ENCODE peak calls at places on chromosomes 13 and 19, in four cellular contexts. One of them, this sample, is unnamed.

GRCh38 chr13:77313923-77314322 is 13.0 kb downstream of the MYCBP2 start:
- DNase-seq in CD8-positive, alpha-beta memory T cell: no peak
- DNase-seq in endothelial cell of umbilical vein: no peak
- DNase-seq in mesenchymal stem cell: no peak
- DNase-seq in this sample: no peak

GRCh38 chr19:43767818-43768217 is 13.0 kb downstream of the KCNN4 start:
- DNase-seq in CD8-positive, alpha-beta memory T cell: no peak
- DNase-seq in endothelial cell of umbilical vein: no peak
- DNase-seq in mesenchymal stem cell: no peak
- DNase-seq in this sample: no peak

GRCh38 chr19:18150776-18151624 is 2.0 kb upstream of the PIK3R2 start:
- DNase-seq in CD8-positive, alpha-beta memory T cell: no peak
- DNase-seq in endothelial cell of umbilical vein: no peak
- DNase-seq in mesenchymal stem cell: no peak
- DNase-seq in this sample: no peak

GRCh38 chr13:107066355-107066754 is 498.4 kb upstream of the ARGLU1 start:
- DNase-seq in CD8-positive, alpha-beta memory T cell: no peak
- DNase-seq in endothelial cell of umbilical vein: no peak
- DNase-seq in mesenchymal stem cell: no peak
- DNase-seq in this sample: no peak

GRCh38 chr13:31904941-31905824 is 126.4 kb upstream of the FRY start:
- DNase-seq in CD8-positive, alpha-beta memory T cell: no peak
- DNase-seq in endothelial cell of umbilical vein: no peak
- DNase-seq in mesenchymal stem cell: no peak
- DNase-seq in this sample: no peak

GRCh38 chr13:84553252-84553651 is 671.0 kb upstream of the SLITRK1 start:
- DNase-seq in CD8-positive, alpha-beta memory T cell: no peak
- DNase-seq in endothelial cell of umbilical vein: no peak
- DNase-seq in mesenchymal stem cell: no peak
- DNase-seq in this sample: no peak

GRCh38 chr19:54536956-54537355 is 34.3 kb downstream of the LAIR2 start:
- DNase-seq in CD8-positive, alpha-beta memory T cell: no peak
- DNase-seq in endothelial cell of umbilical vein: no peak
- DNase-seq in mesenchymal stem cell: no peak
- DNase-seq in this sample: no peak

GRCh38 chr19:18475004-18475453 is 37.1 kb upstream of the ISYNA1 start:
- DNase-seq in CD8-positive, alpha-beta memory T cell: peak; percentile 35
- DNase-seq in endothelial cell of umbilical vein: no peak
- DNase-seq in mesenchymal stem cell: no peak
- DNase-seq in this sample: no peak

GRCh38 chr13:60591348-60591747 is 194.3 kb downstream of the TDRD3 start:
- DNase-seq in CD8-positive, alpha-beta memory T cell: no peak
- DNase-seq in endothelial cell of umbilical vein: no peak
- DNase-seq in mesenchymal stem cell: no peak
- DNase-seq in this sample: no peak

GRCh38 chr19:13152356-13152853 is 2.2 kb downstream of the IER2 start:
- DNase-seq in CD8-positive, alpha-beta memory T cell: no peak
- DNase-seq in endothelial cell of umbilical vein: no peak
- DNase-seq in mesenchymal stem cell: no peak
- DNase-seq in this sample: no peak

GRCh38 chr13:51222510-51223283 is 499 bp downstream of the FAM124A start:
- DNase-seq in CD8-positive, alpha-beta memory T cell: no peak
- DNase-seq in endothelial cell of umbilical vein: peak; percentile 36
- DNase-seq in mesenchymal stem cell: peak; percentile 20
- DNase-seq in this sample: no peak

GRCh38 chr19:23758187-23759074 is at the start of gene ZNF681:
- DNase-seq in CD8-positive, alpha-beta memory T cell: peak; percentile 74
- DNase-seq in endothelial cell of umbilical vein: peak; percentile 18
- DNase-seq in mesenchymal stem cell: peak; percentile 87
- DNase-seq in this sample: peak; percentile 89

GRCh38 chr19:18414504-18415176 is 4.6 kb upstream of the SSBP4 start:
- DNase-seq in CD8-positive, alpha-beta memory T cell: no peak
- DNase-seq in endothelial cell of umbilical vein: no peak
- DNase-seq in mesenchymal stem cell: no peak
- DNase-seq in this sample: no peak

GRCh38 chr19:55642153-55643002 is 1.1 kb upstream of the ZNF581 start:
- DNase-seq in CD8-positive, alpha-beta memory T cell: no peak
- DNase-seq in endothelial cell of umbilical vein: no peak
- DNase-seq in mesenchymal stem cell: peak; percentile 38
- DNase-seq in this sample: peak; percentile 36

GRCh38 chr19:45345506-45345860 is 4.9 kb downstream of the KLC3 start:
- DNase-seq in CD8-positive, alpha-beta memory T cell: no peak
- DNase-seq in endothelial cell of umbilical vein: no peak
- DNase-seq in mesenchymal stem cell: no peak
- DNase-seq in this sample: no peak

GRCh38 chr19:7983286-7983950 is 22.0 kb downstream of the ELAVL1 start:
- DNase-seq in CD8-positive, alpha-beta memory T cell: no peak
- DNase-seq in endothelial cell of umbilical vein: no peak
- DNase-seq in mesenchymal stem cell: no peak
- DNase-seq in this sample: no peak

GRCh38 chr13:23748591-23748990 is 140.6 kb downstream of the MIPEP start:
- DNase-seq in CD8-positive, alpha-beta memory T cell: no peak
- DNase-seq in endothelial cell of umbilical vein: no peak
- DNase-seq in mesenchymal stem cell: no peak
- DNase-seq in this sample: no peak

GRCh38 chr13:50222569-50223332 is 207.5 kb downstream of the KCNRG start:
- DNase-seq in CD8-positive, alpha-beta memory T cell: no peak
- DNase-seq in endothelial cell of umbilical vein: no peak
- DNase-seq in mesenchymal stem cell: peak; percentile 62
- DNase-seq in this sample: no peak

GRCh38 chr19:7975037-7975436 is 30.4 kb downstream of the ELAVL1 start:
- DNase-seq in CD8-positive, alpha-beta memory T cell: no peak
- DNase-seq in endothelial cell of umbilical vein: no peak
- DNase-seq in mesenchymal stem cell: no peak
- DNase-seq in this sample: no peak

GRCh38 chr19:6587093-6587820 is 3.7 kb downstream of the CD70 start:
- DNase-seq in CD8-positive, alpha-beta memory T cell: no peak
- DNase-seq in endothelial cell of umbilical vein: no peak
- DNase-seq in mesenchymal stem cell: no peak
- DNase-seq in this sample: no peak

GRCh38 chr13:85710545-85710944 is 88.7 kb downstream of the SLITRK6 start:
- DNase-seq in CD8-positive, alpha-beta memory T cell: no peak
- DNase-seq in endothelial cell of umbilical vein: no peak
- DNase-seq in mesenchymal stem cell: no peak
- DNase-seq in this sample: no peak

GRCh38 chr19:40576181-40576584 is 490 bp upstream of the SHKBP1 start:
- DNase-seq in CD8-positive, alpha-beta memory T cell: no peak
- DNase-seq in endothelial cell of umbilical vein: no peak
- DNase-seq in mesenchymal stem cell: no peak
- DNase-seq in this sample: no peak

GRCh38 chr19:40229926-40230417 is 3.5 kb upstream of the CCNP start:
- DNase-seq in CD8-positive, alpha-beta memory T cell: no peak
- DNase-seq in endothelial cell of umbilical vein: no peak
- DNase-seq in mesenchymal stem cell: no peak
- DNase-seq in this sample: no peak

GRCh38 chr13:46553886-46554855 is 1.2 kb downstream of the LRCH1 start:
- DNase-seq in CD8-positive, alpha-beta memory T cell: peak; percentile 49
- DNase-seq in endothelial cell of umbilical vein: peak; percentile 67
- DNase-seq in mesenchymal stem cell: peak; percentile 97
- DNase-seq in this sample: peak; percentile 77

GRCh38 chr13:92612892-92613291 is 613.7 kb upstream of the GPC6 start:
- DNase-seq in CD8-positive, alpha-beta memory T cell: no peak
- DNase-seq in endothelial cell of umbilical vein: no peak
- DNase-seq in mesenchymal stem cell: no peak
- DNase-seq in this sample: no peak

GRCh38 chr19:40013991-40014390 is 17.1 kb downstream of the ZNF546 start:
- DNase-seq in CD8-positive, alpha-beta memory T cell: no peak
- DNase-seq in endothelial cell of umbilical vein: no peak
- DNase-seq in mesenchymal stem cell: no peak
- DNase-seq in this sample: no peak

GRCh38 chr19:7822910-7823515 is 7.0 kb upstream of the EVI5L start:
- DNase-seq in CD8-positive, alpha-beta memory T cell: no peak
- DNase-seq in endothelial cell of umbilical vein: no peak
- DNase-seq in mesenchymal stem cell: no peak
- DNase-seq in this sample: no peak

GRCh38 chr13:24159921-24160324 is 597 bp upstream of the SPATA13 start:
- DNase-seq in CD8-positive, alpha-beta memory T cell: no peak
- DNase-seq in endothelial cell of umbilical vein: peak; percentile 18
- DNase-seq in mesenchymal stem cell: no peak
- DNase-seq in this sample: no peak

GRCh38 chr13:25943666-25944065 is 108.2 kb downstream of the SHISA2 start:
- DNase-seq in CD8-positive, alpha-beta memory T cell: no peak
- DNase-seq in endothelial cell of umbilical vein: no peak
- DNase-seq in mesenchymal stem cell: peak; percentile 46
- DNase-seq in this sample: no peak

GRCh38 chr19:28841531-28841930 is 371.4 kb downstream of the UQCRFS1 start:
- DNase-seq in CD8-positive, alpha-beta memory T cell: no peak
- DNase-seq in endothelial cell of umbilical vein: no peak
- DNase-seq in mesenchymal stem cell: no peak
- DNase-seq in this sample: no peak

GRCh38 chr19:43534811-43535761 is 2.1 kb downstream of the ZNF575 start:
- DNase-seq in CD8-positive, alpha-beta memory T cell: no peak
- DNase-seq in endothelial cell of umbilical vein: peak; percentile 66
- DNase-seq in mesenchymal stem cell: peak; percentile 74
- DNase-seq in this sample: no peak

GRCh38 chr19:16442386-16443276 is 29.1 kb downstream of the EPS15L1 start:
- DNase-seq in CD8-positive, alpha-beta memory T cell: no peak
- DNase-seq in endothelial cell of umbilical vein: peak; percentile 50
- DNase-seq in mesenchymal stem cell: no peak
- DNase-seq in this sample: no peak

GRCh38 chr19:16446108-16447014 is 25.4 kb downstream of the EPS15L1 start:
- DNase-seq in CD8-positive, alpha-beta memory T cell: no peak
- DNase-seq in endothelial cell of umbilical vein: peak; percentile 99
- DNase-seq in mesenchymal stem cell: no peak
- DNase-seq in this sample: no peak

GRCh38 chr19:16445238-16446107 is 26.3 kb downstream of the EPS15L1 start:
- DNase-seq in CD8-positive, alpha-beta memory T cell: no peak
- DNase-seq in endothelial cell of umbilical vein: no peak
- DNase-seq in mesenchymal stem cell: peak; percentile 62
- DNase-seq in this sample: no peak

GRCh38 chr19:16441661-16442071 is 30.1 kb downstream of the EPS15L1 start:
- DNase-seq in CD8-positive, alpha-beta memory T cell: no peak
- DNase-seq in endothelial cell of umbilical vein: peak; percentile 38
- DNase-seq in mesenchymal stem cell: peak; percentile 28
- DNase-seq in this sample: no peak

GRCh38 chr19:16444273-16444597 is 27.5 kb downstream of the EPS15L1 start:
- DNase-seq in CD8-positive, alpha-beta memory T cell: no peak
- DNase-seq in endothelial cell of umbilical vein: no peak
- DNase-seq in mesenchymal stem cell: no peak
- DNase-seq in this sample: no peak
- H3K4me3 ChIP-seq in CD8-positive, alpha-beta memory T cell: no peak overlapping the region
- H3K4me3 ChIP-seq in endothelial cell of umbilical vein: no peak overlapping the region
- H3K4me3 ChIP-seq in mesenchymal stem cell: no peak overlapping the region
- H3K4me3 ChIP-seq in this sample: no peak overlapping the region

DNA sequence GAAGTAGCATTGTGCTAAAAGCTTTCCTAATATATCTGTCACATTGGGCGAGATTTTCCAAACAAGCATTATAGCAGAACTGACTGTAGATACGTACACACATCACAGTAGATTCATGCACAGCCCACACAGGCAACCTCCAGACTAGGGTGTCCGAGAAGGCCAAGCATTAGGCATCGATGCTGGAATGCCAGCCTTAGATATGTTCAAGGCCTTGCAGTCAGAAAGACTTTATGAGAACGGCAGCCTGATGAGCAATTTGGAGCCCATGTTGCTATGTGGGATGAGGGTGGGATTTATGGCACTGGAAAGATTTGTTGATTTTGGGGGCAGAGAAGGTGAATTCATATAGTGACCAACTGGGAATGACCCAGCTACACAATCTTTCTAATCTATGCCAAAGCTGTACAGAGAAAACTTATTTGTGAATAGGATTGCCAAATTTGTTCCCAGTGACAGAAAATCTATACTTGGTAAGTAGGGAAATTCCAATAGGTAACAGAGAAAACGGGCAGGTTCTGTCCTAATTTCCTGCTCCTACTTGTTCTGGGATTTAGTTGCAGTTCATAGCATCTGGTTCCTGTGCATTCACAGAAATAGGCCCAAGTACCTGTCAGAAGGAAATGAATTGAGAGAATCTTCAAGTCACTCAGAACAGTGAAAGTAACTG is 31.0 kb upstream of the SPRY2 start:
- DNase-seq in CD8-positive, alpha-beta memory T cell: no peak
- DNase-seq in endothelial cell of umbilical vein: no peak
- DNase-seq in mesenchymal stem cell: no peak
- DNase-seq in this sample: no peak
- H3K9me3 ChIP-seq in CD8-positive, alpha-beta memory T cell: no peaks in the 10 kb centered on the region
- H3K9me3 ChIP-seq in endothelial cell of umbilical vein: no peaks in the 10 kb centered on the region
- H3K9me3 ChIP-seq in mesenchymal stem cell: no peaks in the 10 kb centered on the region
- H3K9me3 ChIP-seq in this sample: no peaks in the 10 kb centered on the region

DNA sequence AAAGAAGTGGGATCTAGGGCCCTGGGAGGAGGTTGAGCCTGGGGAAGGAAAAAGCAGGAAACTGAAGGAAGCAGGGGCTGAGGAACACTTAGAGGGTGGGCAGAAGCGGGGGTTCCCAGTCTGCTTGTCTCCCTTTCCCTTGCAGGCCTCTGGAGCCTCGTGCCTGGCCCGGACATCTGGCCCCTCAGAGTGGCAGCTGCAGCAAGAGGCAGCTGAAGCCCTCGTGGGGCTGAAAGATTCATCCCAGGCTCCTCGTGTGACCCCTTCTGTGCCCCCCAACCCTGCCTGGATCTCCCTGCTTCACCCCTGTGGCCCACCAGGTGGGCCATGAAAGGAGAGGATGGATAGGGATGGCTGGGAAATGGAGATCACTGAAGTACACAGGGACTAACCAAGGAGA is 5.5 kb downstream of the DMRTC2 start:
- DNase-seq in CD8-positive, alpha-beta memory T cell: no peak
- DNase-seq in endothelial cell of umbilical vein: no peak
- DNase-seq in mesenchymal stem cell: no peak
- DNase-seq in this sample: no peak
- H3K27me3 ChIP-seq in CD8-positive, alpha-beta memory T cell: no peaks in the 10 kb centered on the region
- H3K27me3 ChIP-seq in endothelial cell of umbilical vein: peaks cover 27% of the 10 kb centered on the region
- H3K27me3 ChIP-seq in mesenchymal stem cell: peaks cover 62% of the 10 kb centered on the region
- H3K27me3 ChIP-seq in this sample: no peaks in the 10 kb centered on the region

GRCh38 chr13:99687728-99688397 is 186.6 kb downstream of the TM9SF2 start:
- DNase-seq in CD8-positive, alpha-beta memory T cell: no peak
- DNase-seq in endothelial cell of umbilical vein: no peak
- DNase-seq in mesenchymal stem cell: no peak
- DNase-seq in this sample: no peak
- H3K4me3 ChIP-seq in CD8-positive, alpha-beta memory T cell: no peak overlapping the region
- H3K4me3 ChIP-seq in endothelial cell of umbilical vein: no peak overlapping the region
- H3K4me3 ChIP-seq in mesenchymal stem cell: no peak overlapping the region
- H3K4me3 ChIP-seq in this sample: no peak overlapping the region